ENCODE peak calls at places on chromosomes 3 and 15, in four cellular contexts. One of them, this sample, is unnamed.

GRCh38 chr15:93314245-93314644 is 225.2 kb upstream of the RGMA start:
- DNase-seq in fibroblast of pulmonary artery: no peak
- DNase-seq in dorsolateral prefrontal cortex: no peak
- DNase-seq in choroid plexus epithelial cell: no peak
- DNase-seq in this sample: no peak

GRCh38 chr3:118075873-118076272 is 958.8 kb downstream of the IGSF11 start:
- DNase-seq in fibroblast of pulmonary artery: no peak
- DNase-seq in dorsolateral prefrontal cortex: no peak
- DNase-seq in choroid plexus epithelial cell: no peak
- DNase-seq in this sample: no peak

GRCh38 chr3:94429517-94429916 is 366.7 kb downstream of the NSUN3 start:
- DNase-seq in fibroblast of pulmonary artery: no peak
- DNase-seq in dorsolateral prefrontal cortex: no peak
- DNase-seq in choroid plexus epithelial cell: no peak
- DNase-seq in this sample: peak; percentile 16

GRCh38 chr3:72161870-72162617 is 377.1 kb upstream of the PROK2 start:
- DNase-seq in fibroblast of pulmonary artery: no peak
- DNase-seq in dorsolateral prefrontal cortex: no peak
- DNase-seq in choroid plexus epithelial cell: peak; percentile 36
- DNase-seq in this sample: peak; percentile 50

GRCh38 chr15:66269326-66270090 is 16.0 kb upstream of the MEGF11 start:
- DNase-seq in fibroblast of pulmonary artery: peak; percentile 63
- DNase-seq in dorsolateral prefrontal cortex: no peak
- DNase-seq in choroid plexus epithelial cell: peak; percentile 23
- DNase-seq in this sample: no peak

GRCh38 chr3:58536501-58537411 is at the start of gene ACOX2:
- DNase-seq in fibroblast of pulmonary artery: peak; percentile 84
- DNase-seq in dorsolateral prefrontal cortex: no peak
- DNase-seq in choroid plexus epithelial cell: peak; percentile 84
- DNase-seq in this sample: peak; percentile 80

GRCh38 chr3:58588030-58588614 is 10.9 kb upstream of the FAM107A start:
- DNase-seq in fibroblast of pulmonary artery: peak; percentile 61
- DNase-seq in dorsolateral prefrontal cortex: no peak
- DNase-seq in choroid plexus epithelial cell: peak; percentile 54
- DNase-seq in this sample: peak; percentile 56

GRCh38 chr15:68730491-68731317 is 90.0 kb downstream of the ANP32A start:
- DNase-seq in fibroblast of pulmonary artery: peak; percentile 68
- DNase-seq in dorsolateral prefrontal cortex: peak; percentile 58
- DNase-seq in choroid plexus epithelial cell: peak; percentile 73
- DNase-seq in this sample: peak; percentile 70

GRCh38 chr3:178284180-178284579 is 252.1 kb upstream of the KCNMB2 start:
- DNase-seq in fibroblast of pulmonary artery: no peak
- DNase-seq in dorsolateral prefrontal cortex: no peak
- DNase-seq in choroid plexus epithelial cell: no peak
- DNase-seq in this sample: no peak

GRCh38 chr3:146110156-146110555 is 50.8 kb downstream of the PLOD2 start:
- DNase-seq in fibroblast of pulmonary artery: no peak
- DNase-seq in dorsolateral prefrontal cortex: no peak
- DNase-seq in choroid plexus epithelial cell: peak; percentile 61
- DNase-seq in this sample: no peak

GRCh38 chr3:157477441-157477840 is 25.8 kb downstream of the VEPH1 start:
- DNase-seq in fibroblast of pulmonary artery: no peak
- DNase-seq in dorsolateral prefrontal cortex: no peak
- DNase-seq in choroid plexus epithelial cell: no peak
- DNase-seq in this sample: peak; percentile 51

GRCh38 chr15:69388259-69388658 is 25.9 kb upstream of the KIF23 start:
- DNase-seq in fibroblast of pulmonary artery: no peak
- DNase-seq in dorsolateral prefrontal cortex: peak; percentile 56
- DNase-seq in choroid plexus epithelial cell: no peak
- DNase-seq in this sample: peak; percentile 50

GRCh38 chr15:99651023-99651807 is 82.0 kb downstream of the LYSMD4 start:
- DNase-seq in fibroblast of pulmonary artery: peak; percentile 52
- DNase-seq in dorsolateral prefrontal cortex: no peak
- DNase-seq in choroid plexus epithelial cell: peak; percentile 43
- DNase-seq in this sample: peak; percentile 41

DNA sequence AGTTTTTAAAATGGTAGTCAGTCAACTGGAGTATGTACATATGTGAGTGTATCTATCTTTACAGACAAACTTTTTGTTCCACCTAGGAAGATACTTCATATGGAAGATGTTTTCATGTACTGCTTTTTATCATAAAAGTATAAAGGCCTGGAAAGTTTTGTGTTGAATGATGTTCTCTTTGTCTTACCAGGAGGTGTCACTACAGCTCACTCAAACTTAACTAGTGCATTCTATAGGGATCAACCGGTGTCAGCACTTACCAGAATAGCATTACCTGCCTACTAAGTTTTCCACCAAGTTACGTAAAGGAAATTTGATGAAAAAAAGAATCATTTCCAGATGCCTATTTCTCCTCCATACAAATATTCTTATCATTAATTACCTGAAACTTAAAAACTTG is 522.6 kb upstream of the SEMA6D start:
- DNase-seq in fibroblast of pulmonary artery: peak; percentile 63
- DNase-seq in dorsolateral prefrontal cortex: no peak
- DNase-seq in choroid plexus epithelial cell: peak; percentile 79
- DNase-seq in this sample: peak; percentile 52
- TF ChIP-seq CTCF in fibroblast of pulmonary artery: peak; percentile 49
- TF ChIP-seq CTCF in dorsolateral prefrontal cortex: peak; percentile 30
- TF ChIP-seq CTCF in choroid plexus epithelial cell: peak; percentile 53
- TF ChIP-seq CTCF in this sample: peak; percentile 35

GRCh38 chr3:10601857-10602230 is 96.5 kb upstream of the ATP2B2 start:
- DNase-seq in fibroblast of pulmonary artery: no peak
- DNase-seq in dorsolateral prefrontal cortex: no peak
- DNase-seq in choroid plexus epithelial cell: no peak
- DNase-seq in this sample: no peak

GRCh38 chr3:10599017-10599416 is 93.6 kb upstream of the ATP2B2 start:
- DNase-seq in fibroblast of pulmonary artery: no peak
- DNase-seq in dorsolateral prefrontal cortex: no peak
- DNase-seq in choroid plexus epithelial cell: no peak
- DNase-seq in this sample: no peak

GRCh38 chr3:10601131-10601856 is 95.9 kb upstream of the ATP2B2 start:
- DNase-seq in fibroblast of pulmonary artery: no peak
- DNase-seq in dorsolateral prefrontal cortex: no peak
- DNase-seq in choroid plexus epithelial cell: peak; percentile 6
- DNase-seq in this sample: no peak

GRCh38 chr3:10599444-10599843 is 94.1 kb upstream of the ATP2B2 start:
- DNase-seq in fibroblast of pulmonary artery: no peak
- DNase-seq in dorsolateral prefrontal cortex: no peak
- DNase-seq in choroid plexus epithelial cell: no peak
- DNase-seq in this sample: no peak

GRCh38 chr3:10600159-10601125 is 95.1 kb upstream of the ATP2B2 start:
- DNase-seq in fibroblast of pulmonary artery: no peak
- DNase-seq in dorsolateral prefrontal cortex: no peak
- DNase-seq in choroid plexus epithelial cell: no peak
- DNase-seq in this sample: no peak
- H3K4me3 ChIP-seq in fibroblast of pulmonary artery: no peak overlapping the region
- H3K4me3 ChIP-seq in dorsolateral prefrontal cortex: no peak overlapping the region
- H3K4me3 ChIP-seq in choroid plexus epithelial cell: no peak overlapping the region
- H3K4me3 ChIP-seq in this sample: no peak overlapping the region

DNA sequence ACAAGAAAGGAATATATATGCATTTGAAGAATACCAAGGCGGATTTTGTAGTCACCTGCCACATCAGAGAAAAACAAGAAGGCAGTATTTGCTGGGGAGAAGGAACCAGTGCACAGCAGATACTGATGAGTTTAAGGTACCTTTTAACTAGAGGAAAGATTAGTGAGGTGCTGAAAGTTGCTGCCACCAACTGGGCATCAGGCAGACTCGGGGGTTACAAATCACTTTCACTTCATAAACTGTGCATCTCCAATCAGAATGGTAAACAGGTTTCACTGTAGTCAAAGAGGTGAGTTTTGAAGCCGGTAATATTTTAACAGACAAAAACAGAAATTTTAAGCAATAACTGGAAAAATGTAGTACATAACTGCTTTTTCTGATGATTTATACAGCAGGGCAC is 4.1 kb downstream of the FBN1 start:
- DNase-seq in fibroblast of pulmonary artery: peak; percentile 62
- DNase-seq in dorsolateral prefrontal cortex: no peak
- DNase-seq in choroid plexus epithelial cell: peak; percentile 75
- DNase-seq in this sample: peak; percentile 70
- TF ChIP-seq CTCF in fibroblast of pulmonary artery: peak; percentile 59
- TF ChIP-seq CTCF in dorsolateral prefrontal cortex: peak; percentile 60
- TF ChIP-seq CTCF in choroid plexus epithelial cell: peak; percentile 69
- TF ChIP-seq CTCF in this sample: peak; percentile 46

GRCh38 chr15:30904812-30905211 is 1.1 kb downstream of the FAN1 start:
- DNase-seq in fibroblast of pulmonary artery: no peak
- DNase-seq in dorsolateral prefrontal cortex: no peak
- DNase-seq in choroid plexus epithelial cell: no peak
- DNase-seq in this sample: no peak
- H3K4me3 ChIP-seq in fibroblast of pulmonary artery: no peak overlapping the region
- H3K4me3 ChIP-seq in dorsolateral prefrontal cortex: peak overlapping the region; percentile 98
- H3K4me3 ChIP-seq in choroid plexus epithelial cell: no peak overlapping the region
- H3K4me3 ChIP-seq in this sample: peak overlapping the region; percentile 3